ENCODE peak calls at places on chromosomes 3 and 15, in four cellular contexts. X is GM12878, H is K562, R is HepG2. F is an unnamed sample.

GRCh38 chr15:58957101-58957973 is 23.9 kb upstream of the SLTM start:
- DNase-seq in X (no peak), H (peak), R (peak), F (peak)

GRCh38 chr15:31504462-31504839 is 177.8 kb downstream of the KLF13 start:
- DNase-seq in X (no peak), H (no peak), R (no peak), F (no peak)

GRCh38 chr3:185318136-185318535 is 44.8 kb upstream of the MAP3K13 start:
- DNase-seq in X (no peak), H (no peak), R (peak), F (no peak)

GRCh38 chr3:188590556-188590955 is 436.6 kb downstream of the LPP start:
- DNase-seq in X (no peak), H (no peak), R (no peak), F (no peak)

GRCh38 chr3:76724706-76725105 is 315.2 kb upstream of the ROBO2 start:
- DNase-seq in X (no peak), H (no peak), R (no peak), F (no peak)

GRCh38 chr3:194769020-194769643 is 83.4 kb downstream of the FAM43A start:
- DNase-seq in X (peak), H (peak), R (peak), F (peak)

GRCh38 chr3:193660698-193661400 is 67.8 kb downstream of the OPA1 start:
- DNase-seq in X (no peak), H (peak), R (no peak), F (no peak)

GRCh38 chr15:44145495-44145894 is 49.6 kb downstream of the FRMD5 start:
- DNase-seq in X (no peak), H (no peak), R (no peak), F (no peak)

GRCh38 chr15:82058026-82058425 is 12.2 kb upstream of the MEX3B start:
- DNase-seq in X (no peak), H (no peak), R (no peak), F (no peak)

GRCh38 chr3:127410678-127411077 is 122.8 kb upstream of the PRR20G start:
- DNase-seq in X (no peak), H (no peak), R (no peak), F (no peak)

GRCh38 chr3:62445267-62445666 is 71.9 kb upstream of the FEZF2 start:
- DNase-seq in X (peak), H (no peak), R (peak), F (no peak)

GRCh38 chr3:146517684-146518435 is 26.5 kb downstream of the PLSCR1 start:
- DNase-seq in X (no peak), H (peak), R (no peak), F (no peak)

GRCh38 chr3:170760174-170760526 is 109.8 kb downstream of the RPL22L1 start:
- DNase-seq in X (no peak), H (no peak), R (no peak), F (no peak)

GRCh38 chr3:172965256-172965655 is 175.8 kb downstream of the SPATA16 start:
- DNase-seq in X (no peak), H (no peak), R (no peak), F (no peak)

GRCh38 chr3:120634539-120634938 is 38.4 kb downstream of the NDUFB4 start:
- DNase-seq in X (no peak), H (no peak), R (no peak), F (no peak)

GRCh38 chr3:127652246-127652995 is 20.3 kb upstream of the ABTB1 start:
- DNase-seq in X (no peak), H (peak), R (peak), F (peak)

GRCh38 chr3:129650256-129650872 is 43.9 kb upstream of the PLXND1 start:
- DNase-seq in X (no peak), H (peak), R (peak), F (peak)

GRCh38 chr3:145739926-145740325 is 421.1 kb downstream of the PLOD2 start:
- DNase-seq in X (no peak), H (no peak), R (no peak), F (no peak)

GRCh38 chr3:197749315-197749600 is 425 bp upstream of the FYTTD1 start:
- DNase-seq in X (no peak), H (peak), R (no peak), F (peak)

GRCh38 chr3:29533992-29534391 is 253.1 kb downstream of the RBMS3 start:
- DNase-seq in X (no peak), H (no peak), R (no peak), F (no peak)

GRCh38 chr3:175426805-175427204 is 567.7 kb downstream of the NAALADL2 start:
- DNase-seq in X (no peak), H (no peak), R (no peak), F (no peak)

GRCh38 chr15:57440799-57441198 is 64.5 kb downstream of the CGNL1 start:
- DNase-seq in X (no peak), H (no peak), R (no peak), F (no peak)

GRCh38 chr15:99057697-99058420 is 47.0 kb upstream of the SYNM start:
- DNase-seq in X (peak), H (no peak), R (no peak), F (no peak)

GRCh38 chr3:30657914-30658313 is 51.5 kb downstream of the TGFBR2 start:
- DNase-seq in X (no peak), H (no peak), R (no peak), F (no peak)

GRCh38 chr3:39150803-39151631 is 2.4 kb downstream of the CSRNP1 start:
- DNase-seq in X (no peak), H (peak), R (peak), F (peak)

GRCh38 chr3:150759319-150759718 is 3.6 kb downstream of the SIAH2 start:
- DNase-seq in X (no peak), H (no peak), R (no peak), F (no peak)

GRCh38 chr15:82122754-82123400 is 77.1 kb upstream of the MEX3B start:
- DNase-seq in X (no peak), H (no peak), R (no peak), F (no peak)

GRCh38 chr15:90553248-90553745 is 23.6 kb downstream of the CRTC3 start:
- DNase-seq in X (no peak), H (no peak), R (no peak), F (no peak)

GRCh38 chr15:95972136-95972553 is 358.4 kb upstream of the NR2F2 start:
- DNase-seq in X (no peak), H (peak), R (no peak), F (no peak)

GRCh38 chr3:169122407-169122806 is 541.1 kb downstream of the MECOM start:
- DNase-seq in X (no peak), H (no peak), R (no peak), F (no peak)

GRCh38 chr3:181265750-181266333 is 276.3 kb upstream of the DNAJC19 start:
- DNase-seq in X (no peak), H (no peak), R (no peak), F (no peak)

GRCh38 chr15:60397772-60398445 is at the start of gene ANXA2:
- DNase-seq in X (no peak), H (peak), R (no peak), F (peak)

GRCh38 chr3:31567036-31567435 is 34.3 kb downstream of the STT3B start:
- DNase-seq in X (no peak), H (peak), R (peak), F (peak)

GRCh38 chr15:34436126-34436955 is 1.3 kb downstream of the GOLGA8A start:
- DNase-seq in X (no peak), H (peak), R (no peak), F (peak)

DNA sequence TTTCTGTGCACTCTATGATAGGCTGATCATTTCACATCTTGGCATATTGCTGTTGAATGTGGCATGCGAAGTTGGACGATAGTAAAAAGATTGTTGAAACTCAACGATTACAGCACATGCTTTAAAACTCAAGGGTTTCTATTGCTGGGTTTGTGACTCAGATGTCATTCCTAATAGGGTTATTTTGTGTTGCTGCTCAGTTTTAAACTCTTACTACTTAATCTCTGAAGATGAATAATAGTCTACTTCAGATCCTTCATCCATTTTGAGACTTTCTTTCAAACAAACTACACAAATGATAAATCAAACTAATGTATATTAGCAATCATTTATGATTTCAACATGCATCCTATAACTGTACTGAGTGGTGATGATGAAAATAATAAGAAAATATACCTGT is 71.3 kb upstream of the MBNL1 start:
- DNase-seq in X (no peak), H (no peak), R (no peak), F (no peak)
- TF ChIP-seq CREB1 in X (no peak), H (no peak), R (no peak), F (no peak)

GRCh38 chr3:178385280-178385952 is 150.8 kb upstream of the KCNMB2 start:
- DNase-seq in X (no peak), H (peak), R (peak), F (no peak)

GRCh38 chr3:178384302-178384939 is 151.8 kb upstream of the KCNMB2 start:
- DNase-seq in X (no peak), H (no peak), R (no peak), F (no peak)

GRCh38 chr3:178381971-178382370 is 154.3 kb upstream of the KCNMB2 start:
- DNase-seq in X (no peak), H (no peak), R (no peak), F (no peak)

GRCh38 chr3:178381555-178381954 is 154.7 kb upstream of the KCNMB2 start:
- DNase-seq in X (no peak), H (no peak), R (no peak), F (no peak)

DNA sequence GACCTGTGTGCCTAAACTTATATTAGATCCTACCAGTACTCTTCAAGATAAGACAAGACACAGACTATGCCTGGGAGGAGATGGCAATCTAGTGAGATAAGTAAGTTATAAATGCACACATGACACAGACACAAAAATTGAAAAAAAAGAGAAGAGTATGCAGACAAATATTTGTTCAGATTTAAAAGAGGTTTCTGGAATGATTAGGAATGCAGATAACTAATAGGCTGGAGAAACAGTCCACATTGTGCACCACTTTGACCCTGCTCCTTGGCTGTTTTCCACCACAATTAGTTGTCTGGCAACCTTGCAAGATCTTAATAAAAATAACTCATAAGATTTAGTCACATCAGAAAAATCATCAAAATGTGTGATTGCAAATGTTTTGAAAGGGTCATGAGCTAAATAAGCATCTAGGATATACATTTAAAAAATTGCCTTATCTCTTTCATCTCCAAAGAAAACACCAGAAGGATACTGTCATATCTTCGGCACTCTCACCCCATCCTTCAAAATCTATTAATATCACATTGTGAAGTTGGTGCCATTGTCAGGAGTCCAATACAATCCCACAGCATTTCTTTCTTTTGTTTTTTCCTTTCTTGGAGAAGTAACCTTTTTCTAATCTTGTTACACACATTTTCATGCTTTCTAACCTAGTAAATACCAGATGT is 153.7 kb upstream of the KCNMB2 start:
- DNase-seq in X (no peak), H (no peak), R (no peak), F (no peak)
- TF ChIP-seq ESRRA in X (no peak), H (no peak), R (no peak), F (no peak)

DNA sequence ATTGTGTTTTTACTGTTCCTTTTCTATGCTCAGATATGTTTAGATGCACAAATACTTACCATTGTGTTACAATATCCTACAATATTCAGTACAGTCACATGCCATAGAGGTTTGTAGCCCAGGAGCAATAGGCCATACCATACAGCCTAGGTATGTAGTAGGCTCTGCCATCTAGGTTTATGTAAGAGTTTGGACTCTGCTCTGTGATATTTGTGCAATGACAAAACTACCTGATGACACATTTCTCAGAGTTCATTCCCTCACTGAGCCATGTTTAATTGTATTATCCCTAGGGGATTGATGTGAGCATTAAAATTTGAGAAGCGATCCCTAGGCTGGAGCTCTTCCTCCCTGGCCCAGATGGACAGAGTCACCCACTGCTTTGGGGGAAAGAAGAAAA is 270.0 kb upstream of the PROK2 start:
- DNase-seq in X (no peak), H (no peak), R (peak), F (no peak)
- TF ChIP-seq CREB1 in X (no peak), H (no peak), R (no peak), F (no peak)

GRCh38 chr3:112128843-112129727 is 4.0 kb downstream of the GCSAM start:
- DNase-seq in X (no peak), H (no peak), R (no peak), F (no peak)

GRCh38 chr3:112124901-112125607 is 8.0 kb downstream of the GCSAM start:
- DNase-seq in X (no peak), H (no peak), R (no peak), F (no peak)

GRCh38 chr3:112127522-112128494 is 5.2 kb downstream of the GCSAM start:
- DNase-seq in X (peak), H (no peak), R (no peak), F (no peak)

GRCh38 chr3:112123548-112123947 is 9.5 kb downstream of the GCSAM start:
- DNase-seq in X (no peak), H (no peak), R (no peak), F (no peak)

DNA sequence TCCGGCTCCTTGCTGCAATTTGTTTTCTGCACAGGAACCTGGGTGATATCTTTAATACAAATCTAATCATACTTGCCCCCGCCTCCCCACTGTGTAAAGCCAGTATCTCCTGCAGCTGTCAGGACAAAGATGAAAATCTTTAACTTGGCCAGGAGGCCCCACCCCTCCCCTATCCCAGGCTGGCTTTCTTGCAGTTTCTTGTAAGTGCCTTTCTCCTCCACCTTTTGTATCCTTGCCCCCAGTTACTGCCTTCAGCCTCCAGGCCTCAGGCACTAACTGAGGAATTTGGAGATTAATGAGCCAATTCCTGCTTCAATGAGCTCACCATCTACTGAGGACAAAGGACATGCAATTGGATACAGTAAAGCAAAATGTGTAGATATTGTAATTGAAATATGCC is 6.5 kb downstream of the GCSAM start:
- DNase-seq in X (no peak), H (no peak), R (no peak), F (peak)
- TF ChIP-seq ESRRA in X (no peak), H (no peak), R (no peak), F (no peak)

DNA sequence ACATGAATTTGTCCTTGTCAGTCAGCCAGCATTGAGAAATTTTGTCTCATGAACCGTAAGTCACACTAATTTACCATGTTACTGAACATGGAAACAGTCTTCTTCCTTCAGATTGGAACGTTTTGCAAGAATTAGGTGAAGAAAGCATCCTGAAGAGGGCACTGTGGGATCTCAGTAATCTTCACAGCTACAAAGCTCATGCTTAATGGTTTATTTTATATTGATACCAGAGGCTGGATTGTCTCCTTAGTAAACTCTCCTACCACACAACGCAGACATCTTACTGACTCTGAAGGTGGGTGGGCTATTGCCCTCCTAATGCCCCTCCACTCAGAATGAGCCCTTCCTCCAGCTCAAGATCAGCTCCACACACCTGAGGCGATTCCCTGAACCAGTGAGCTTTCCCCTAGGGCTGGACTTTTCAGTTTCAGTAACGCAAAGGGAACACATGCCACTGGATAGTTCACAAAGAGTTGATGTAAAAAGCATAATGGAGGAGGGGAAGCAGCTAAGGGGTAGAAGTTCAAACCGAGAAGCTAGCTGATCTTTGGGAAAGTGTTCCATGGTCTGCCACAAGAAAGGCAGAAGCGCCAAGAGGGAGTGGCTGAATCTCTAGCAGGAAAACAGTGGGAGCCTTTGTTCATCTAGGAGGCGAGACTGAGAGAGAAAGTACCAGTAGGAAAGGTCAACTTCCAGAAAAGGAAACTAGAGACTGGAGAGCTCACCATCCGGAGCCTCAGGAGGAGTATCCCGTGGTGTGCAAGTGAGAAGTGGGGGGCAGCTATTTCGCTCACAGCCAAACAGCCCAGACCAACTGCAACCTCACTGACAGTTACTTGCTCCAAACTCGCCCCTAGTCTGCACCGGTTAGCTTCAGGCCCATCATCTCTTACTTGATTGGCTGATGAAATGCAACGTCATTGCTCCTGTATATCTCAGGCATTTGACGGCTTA is at the start of gene SLC9C1:
- DNase-seq in X (peak), H (peak), R (peak), F (peak)
- TF ChIP-seq CREB1 in X (no peak), H (no peak), R (no peak), F (no peak)

DNA sequence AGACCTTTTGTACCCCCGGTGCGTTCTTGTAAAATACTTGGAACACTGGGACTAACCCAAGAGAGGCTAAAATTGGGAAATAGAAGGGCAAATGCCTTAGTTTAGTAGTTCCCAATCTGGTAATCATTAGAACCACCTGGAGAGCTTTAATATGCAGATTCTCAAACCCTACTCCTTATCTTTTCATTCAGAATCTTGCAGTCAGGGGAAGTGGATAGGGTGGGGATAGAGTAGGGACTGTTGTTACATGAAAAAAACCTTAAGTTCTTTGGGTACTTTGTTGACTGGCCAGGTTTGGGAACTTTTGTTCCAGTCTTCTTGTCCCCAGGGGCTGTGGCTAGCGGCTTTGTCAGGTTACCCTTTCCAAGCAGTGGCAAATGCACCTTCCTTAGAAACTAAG is 15.9 kb downstream of the MAPKBP1 start:
- DNase-seq in X (no peak), H (peak), R (no peak), F (no peak)
- TF ChIP-seq ESRRA in X (no peak), H (no peak), R (no peak), F (no peak)

GRCh38 chr3:73141531-73141930 is 80.1 kb downstream of the EBLN2 start:
- DNase-seq in X (no peak), H (no peak), R (no peak), F (no peak)
- TF ChIP-seq CREB1 in X (no peak), H (no peak), R (no peak), F (no peak)

GRCh38 chr3:27462228-27462627 is 22.0 kb downstream of the SLC4A7 start:
- DNase-seq in X (no peak), H (no peak), R (no peak), F (no peak)

GRCh38 chr3:27464646-27465045 is 19.5 kb downstream of the SLC4A7 start:
- DNase-seq in X (no peak), H (no peak), R (no peak), F (no peak)

GRCh38 chr3:27468283-27468886 is 15.8 kb downstream of the SLC4A7 start:
- DNase-seq in X (no peak), H (no peak), R (no peak), F (no peak)

GRCh38 chr3:27472166-27472565 is 12.0 kb downstream of the SLC4A7 start:
- DNase-seq in X (no peak), H (no peak), R (no peak), F (no peak)

GRCh38 chr3:27467545-27467944 is 16.6 kb downstream of the SLC4A7 start:
- DNase-seq in X (no peak), H (peak), R (peak), F (no peak)
- TF ChIP-seq ESRRA in X (no peak), H (no peak), R (no peak), F (no peak)

F was measured in WTC11.